ENCODE peak calls at places on chromosomes 2 and 18, in six cellular contexts. X, C, T, B, Y and J are unnamed samples.
A peak's percentile ranks its signal among the peaks of the same experiment; 100 is the strongest.

GRCh38 chr2:151771599-151772358 is 37.5 kb upstream of the NEB start:
- DNase-seq in Y (no peak), B (peak; percentile 48), C (no peak), T (no peak), X (peak; percentile 31), J (peak; percentile 22)

GRCh38 chr2:227013330-227013729 is 150.7 kb downstream of the COL4A4 start:
- DNase-seq in B (no peak), T (no peak), X (no peak), C (no peak), Y (no peak), J (no peak)

GRCh38 chr2:76813084-76813483 is 709.1 kb downstream of the LRRTM4 start:
- DNase-seq in Y (no peak), B (no peak), T (no peak), X (no peak), C (no peak), J (no peak)

GRCh38 chr2:1676091-1676912 is 68.0 kb downstream of the PXDN start:
- DNase-seq in X (no peak), B (no peak), T (no peak), C (no peak), Y (no peak), J (no peak)

GRCh38 chr2:132547089-132547687 is 122.8 kb downstream of the LYPD1 start:
- DNase-seq in C (no peak), T (peak; percentile 79), B (peak; percentile 50), X (peak; percentile 72), Y (peak; percentile 60), J (peak; percentile 67)

GRCh38 chr2:140539506-140539905 is 1591.3 kb downstream of the LRP1B start:
- DNase-seq in T (no peak), C (no peak), Y (no peak), X (no peak), B (no peak), J (no peak)

GRCh38 chr2:182404102-182404501 is 22.7 kb downstream of the PDE1A start:
- DNase-seq in C (no peak), X (no peak), T (no peak), Y (no peak), B (peak; percentile 72), J (no peak)

GRCh38 chr18:63817441-63818051 is 42.3 kb downstream of the SERPINB7 start:
- DNase-seq in X (no peak), B (peak; percentile 77), Y (no peak), C (no peak), T (no peak), J (no peak)